ENCODE peak calls at places on chromosomes 7 and 10, in eight cellular contexts. V is SK-N-SH; R is T47D; L is stimulated activated CD8-positive, alpha-beta memory T cell treated with anti-CD3 and anti-CD28 coated beads, Interleukin-15, amount 100 ng/mL, for 1 hour; A is activated T-cell treated with anti-CD3 and anti-CD28 coated beads for 1 hour; Q is NCI-H1436; O is thyroid gland; N is naive thymus-derived CD8-positive, alpha-beta T cell. U is an unnamed sample.

GRCh38 chr10:34710391-34710751 is 104.7 kb downstream of the PARD3 start:
- DNase-seq in R (no peak), V (no peak), A (no peak), Q (no peak), L (no peak), N (no peak), O (no peak), U (no peak)

GRCh38 chr10:87860156-87860795 is 3.1 kb downstream of the KLLN start:
- DNase-seq in N (peak), A (no peak), Q (peak), O (peak), V (peak), L (no peak), R (peak), U (peak)

GRCh38 chr7:28123752-28124151 is 56.8 kb downstream of the JAZF1 start:
- DNase-seq in Q (no peak), V (no peak), L (no peak), O (no peak), A (no peak), N (no peak), R (no peak), U (no peak)

GRCh38 chr10:110802551-110803238 is 69.0 kb upstream of the PDCD4 start:
- DNase-seq in N (peak), A (peak), L (no peak), R (no peak), V (no peak), Q (peak), O (peak), U (no peak)

GRCh38 chr10:31000071-31000787 is 31.4 kb downstream of the ZNF438 start:
- DNase-seq in V (no peak), R (no peak), A (no peak), L (no peak), O (no peak), N (no peak), Q (no peak), U (no peak)

GRCh38 chr7:30864146-30864545 is 47.5 kb upstream of the AQP1 start:
- DNase-seq in O (no peak), L (no peak), A (no peak), Q (no peak), R (no peak), N (no peak), V (no peak), U (no peak)

GRCh38 chr7:124718032-124718766 is 47.4 kb downstream of the GPR37 start:
- DNase-seq in Q (no peak), R (no peak), A (no peak), L (no peak), N (no peak), V (no peak), O (no peak), U (no peak)

GRCh38 chr10:48525956-48526355 is 78.9 kb downstream of the ARHGAP22 start:
- DNase-seq in R (no peak), Q (no peak), O (no peak), L (no peak), A (no peak), V (no peak), N (no peak), U (no peak)

GRCh38 chr10:127863231-127863825 is 29.4 kb downstream of the CLRN3 start:
- DNase-seq in A (no peak), O (no peak), L (no peak), V (no peak), N (no peak), R (no peak), Q (no peak), U (no peak)

GRCh38 chr7:101743241-101743994 is 74.0 kb upstream of the CUX1 start:
- DNase-seq in L (peak), A (peak), R (peak), O (peak), Q (peak), V (peak), N (peak), U (peak)

GRCh38 chr10:24718031-24718855 is 5.4 kb downstream of the ARHGAP21 start:
- DNase-seq in L (no peak), A (no peak), R (peak), N (no peak), V (no peak), Q (no peak), O (no peak), U (no peak)

GRCh38 chr7:23474098-23474828 is 4.0 kb upstream of the IGF2BP3 start:
- DNase-seq in O (no peak), Q (peak), R (no peak), V (peak), N (peak), L (no peak), A (no peak), U (peak)

GRCh38 chr10:10925667-10926066 is 92.0 kb upstream of the CELF2 start:
- DNase-seq in R (no peak), V (no peak), Q (no peak), N (no peak), A (no peak), L (no peak), O (no peak), U (no peak)

GRCh38 chr10:132938472-132939329 is 3.7 kb downstream of the CFAP46 start:
- DNase-seq in V (peak), A (no peak), R (peak), N (no peak), O (no peak), Q (no peak), L (no peak), U (no peak)

GRCh38 chr10:17453377-17454091 is 861 bp downstream of the ST8SIA6 start:
- DNase-seq in O (peak), N (peak), Q (no peak), L (no peak), A (peak), V (peak), R (peak), U (peak)

GRCh38 chr7:74193054-74193453 is 16.8 kb upstream of the LAT2 start:
- DNase-seq in L (no peak), Q (peak), V (no peak), R (no peak), N (no peak), O (no peak), A (no peak), U (no peak)

GRCh38 chr7:7737674-7738073 is 19.3 kb upstream of the RPA3 start:
- DNase-seq in N (no peak), V (no peak), A (no peak), R (no peak), L (no peak), Q (no peak), O (no peak), U (no peak)